ENCODE peak calls at places on chromosomes 13 and 19, in eight cellular contexts. G is left ventricle myocardium inferior, H is mesendoderm, L is IMR-90, X is cardiac muscle cell, W is tibial nerve, Y is endodermal cell, S is prostate gland. V is an unnamed sample.

GRCh38 chr13:59677966-59678814 is 485.5 kb downstream of the DIAPH3 start:
- DNase-seq in G (no peak), H (peak; percentile 64), L (peak; percentile 72), X (peak; percentile 64), W (no peak), Y (no peak), S (no peak), V (no peak)

GRCh38 chr19:12526542-12526941 is 24.7 kb downstream of the ZNF564 start:
- DNase-seq in G (no peak), H (no peak), L (no peak), X (no peak), W (no peak), Y (no peak), S (no peak), V (no peak)

GRCh38 chr13:24502567-24503375 is 9.8 kb downstream of the PARP4 start:
- DNase-seq in G (peak; percentile 30), H (peak; percentile 58), L (peak; percentile 53), X (no peak), W (no peak), Y (peak; percentile 61), S (no peak), V (peak; percentile 53)

GRCh38 chr19:3656073-3656746 is 29.6 kb upstream of the CACTIN start:
- DNase-seq in G (no peak), H (no peak), L (peak; percentile 13), X (no peak), W (no peak), Y (no peak), S (no peak), V (no peak)

GRCh38 chr19:40687525-40688016 is 2.9 kb downstream of the NUMBL start:
- DNase-seq in G (peak; percentile 87), H (no peak), L (peak; percentile 86), X (no peak), W (peak; percentile 97), Y (no peak), S (no peak), V (peak; percentile 76)

GRCh38 chr13:25525884-25526283 is 154.1 kb downstream of the ATP8A2 start:
- DNase-seq in G (no peak), H (no peak), L (no peak), X (no peak), W (no peak), Y (no peak), S (no peak), V (no peak)

GRCh38 chr13:29496241-29496712 is 99.2 kb downstream of the SLC7A1 start:
- DNase-seq in G (peak; percentile 53), H (no peak), L (no peak), X (no peak), W (no peak), Y (peak; percentile 54), S (peak; percentile 39), V (no peak)

GRCh38 chr13:45851171-45851889 is at the start of gene SIAH3:
- DNase-seq in G (no peak), H (peak; percentile 46), L (no peak), X (peak; percentile 36), W (no peak), Y (peak; percentile 74), S (no peak), V (no peak)

GRCh38 chr19:44539236-44539819 is 9.9 kb upstream of the CEACAM20 start:
- DNase-seq in G (no peak), H (no peak), L (peak; percentile 51), X (no peak), W (no peak), Y (no peak), S (no peak), V (no peak)

GRCh38 chr19:7632340-7633203 is 947 bp downstream of the PCP2 start:
- DNase-seq in G (no peak), H (no peak), L (no peak), X (no peak), W (no peak), Y (no peak), S (no peak), V (no peak)

GRCh38 chr19:50759886-50760285 is 10.4 kb upstream of the GPR32 start:
- DNase-seq in G (no peak), H (peak; percentile 54), L (peak; percentile 32), X (no peak), W (no peak), Y (no peak), S (no peak), V (no peak)

GRCh38 chr13:49584771-49585182 is 581 bp downstream of the RCBTB1 start:
- DNase-seq in G (no peak), H (peak; percentile 47), L (peak; percentile 6), X (no peak), W (no peak), Y (no peak), S (no peak), V (no peak)

GRCh38 chr19:3722443-3723109 is 14.4 kb downstream of the TJP3 start:
- DNase-seq in G (no peak), H (peak; percentile 78), L (no peak), X (peak; percentile 57), W (no peak), Y (peak; percentile 94), S (peak; percentile 31), V (peak; percentile 84)

GRCh38 chr19:49566302-49566701 is 14.1 kb downstream of the NOSIP start:
- DNase-seq in G (no peak), H (no peak), L (no peak), X (no peak), W (no peak), Y (no peak), S (no peak), V (no peak)

GRCh38 chr13:25319781-25320180 is 18.4 kb downstream of the NUP58 start:
- DNase-seq in G (no peak), H (no peak), L (peak; percentile 17), X (no peak), W (no peak), Y (no peak), S (no peak), V (no peak)

GRCh38 chr13:68124437-68125086 is 894.4 kb upstream of the PCDH9 start:
- DNase-seq in G (no peak), H (no peak), L (no peak), X (no peak), W (no peak), Y (no peak), S (no peak), V (no peak)

GRCh38 chr13:102830646-102831045 is 15.2 kb upstream of the ERCC5 start:
- DNase-seq in G (no peak), H (no peak), L (no peak), X (no peak), W (no peak), Y (peak; percentile 65), S (peak; percentile 26), V (peak; percentile 76)

GRCh38 chr13:71015516-71015915 is 851.5 kb downstream of the DACH1 start:
- DNase-seq in G (no peak), H (peak; percentile 79), L (no peak), X (no peak), W (no peak), Y (no peak), S (no peak), V (no peak)

GRCh38 chr19:17159466-17160393 is 55.4 kb upstream of the USE1 start:
- DNase-seq in G (no peak), H (peak; percentile 61), L (peak; percentile 6), X (no peak), W (no peak), Y (peak; percentile 90), S (no peak), V (no peak)

GRCh38 chr13:78022164-78022877 is 103.7 kb upstream of the EDNRB start:
- DNase-seq in G (no peak), H (peak; percentile 54), L (peak; percentile 72), X (no peak), W (no peak), Y (no peak), S (no peak), V (peak; percentile 19)

GRCh38 chr13:39542361-39542760 is 60.6 kb downstream of the LHFPL6 start:
- DNase-seq in G (no peak), H (no peak), L (no peak), X (no peak), W (no peak), Y (no peak), S (no peak), V (no peak)

DNA sequence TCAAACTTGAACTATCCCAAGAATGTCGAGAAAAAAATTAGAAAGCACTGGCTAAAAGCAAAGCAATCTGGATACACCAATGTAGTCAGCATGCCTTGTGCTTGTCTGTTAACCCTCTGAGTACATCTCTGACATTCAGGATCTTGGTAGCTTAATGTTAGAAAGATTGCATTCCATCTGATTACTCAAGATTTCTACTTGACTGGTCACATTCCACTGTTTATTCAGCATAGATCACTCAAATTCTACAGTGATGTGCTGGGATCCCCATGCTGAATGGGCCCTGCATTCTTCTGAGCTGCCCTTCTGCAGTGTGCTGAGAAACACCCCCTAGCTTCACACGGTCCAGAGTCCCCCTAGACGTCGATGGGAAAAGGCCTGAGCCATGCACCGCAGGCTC is 295.4 kb upstream of the MAB21L1 start:
- DNase-seq in G (no peak), H (peak; percentile 85), L (peak; percentile 95), X (no peak), W (no peak), Y (no peak), S (no peak), V (no peak)
- H3K27ac ChIP-seq in G (no peak overlapping the region), H (no peak overlapping the region), L (peak overlapping the region; percentile 45), X (no peak overlapping the region), W (no peak overlapping the region), Y (no peak overlapping the region), S (no peak overlapping the region), V (no peak overlapping the region)

DNA sequence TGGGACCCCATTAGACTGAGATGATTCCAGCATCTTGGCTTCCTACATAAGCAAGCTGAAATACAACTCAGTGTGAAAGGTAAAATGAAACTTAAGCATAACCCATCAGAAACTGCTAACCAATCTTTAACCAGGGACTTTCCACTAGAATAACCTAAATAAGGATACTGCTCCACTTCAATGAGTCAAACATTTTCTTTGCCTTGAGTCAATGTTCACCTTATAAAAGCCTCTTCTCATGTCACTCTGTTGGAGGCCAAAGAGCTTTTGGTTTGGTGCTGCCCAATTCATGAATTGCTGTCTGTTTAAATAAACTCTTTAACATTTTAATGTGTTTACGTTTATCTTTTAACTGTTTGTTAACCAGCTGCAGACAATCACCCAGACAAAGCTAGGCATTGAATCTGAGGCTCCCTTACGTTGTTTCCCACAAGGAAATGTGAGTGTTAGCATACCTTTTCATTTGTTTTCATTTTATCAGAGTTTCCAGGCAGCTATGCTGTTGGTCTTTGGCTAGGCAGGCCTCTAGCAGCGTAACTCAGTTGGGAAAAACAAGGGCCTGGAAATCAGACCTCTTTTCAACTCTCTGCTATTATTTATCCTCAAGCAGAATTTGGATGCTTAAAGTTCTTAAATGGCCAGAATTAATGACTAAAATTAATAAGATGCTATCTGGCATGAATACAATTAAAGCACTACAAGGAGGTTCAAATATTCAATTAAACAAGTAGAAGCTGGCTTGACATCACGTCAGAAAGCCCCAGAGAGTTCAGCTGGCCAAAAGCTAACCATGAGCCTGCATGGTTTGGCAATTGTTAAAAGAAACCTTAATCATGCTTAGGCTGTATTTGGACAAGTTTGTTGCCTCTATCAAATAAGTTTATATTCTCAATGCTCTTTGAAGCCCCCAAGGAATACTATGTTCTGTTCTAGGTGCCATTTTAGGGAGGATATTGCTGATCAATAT is 200.2 kb downstream of the DCLK1 start:
- DNase-seq in G (no peak), H (no peak), L (peak; percentile 20), X (no peak), W (no peak), Y (no peak), S (no peak), V (no peak)
- H3K4me3 ChIP-seq in G (no peak overlapping the region), H (no peak overlapping the region), L (no peak overlapping the region), X (no peak overlapping the region), W (no peak overlapping the region), Y (peak overlapping the region; percentile 16), S (no peak overlapping the region), V (no peak overlapping the region)

GRCh38 chr13:114110091-114110829 is 22.2 kb downstream of the RASA3 start:
- DNase-seq in G (no peak), H (peak; percentile 77), L (no peak), X (no peak), W (peak; percentile 16), Y (peak; percentile 82), S (no peak), V (no peak)
- H3K4me1 ChIP-seq in G (peaks cover 41% of the 10 kb centered on the region), H (peaks cover 13% of the 10 kb centered on the region), L (peaks cover 72% of the 10 kb centered on the region), X (peaks cover 34% of the 10 kb centered on the region), W (peaks cover 32% of the 10 kb centered on the region), Y (peaks cover 11% of the 10 kb centered on the region), S (no peaks in the 10 kb centered on the region), V (no peaks in the 10 kb centered on the region)

GRCh38 chr19:2333807-2334211 is 5.3 kb downstream of the SPPL2B start:
- DNase-seq in G (no peak), H (peak; percentile 37), L (no peak), X (no peak), W (no peak), Y (no peak), S (no peak), V (no peak)
- H3K27ac ChIP-seq in G (no peak overlapping the region), H (no peak overlapping the region), L (no peak overlapping the region), X (peak overlapping the region; percentile 13), W (no peak overlapping the region), Y (peak overlapping the region; percentile 70), S (no peak overlapping the region), V (peak overlapping the region; percentile 71)